ENCODE peak calls at places on chromosome 16, in nine cellular contexts. L is IMR-90, P is astrocyte of the cerebellum, I is spleen, B is activated B cell treated with CpG ODN at 0.5 μM for 24 hours, J is nephron progenitor cell, M is HFF-Myc, V is mesothelial cell of epicardium, U is fibroblast of mammary gland. H is an unnamed sample.
A peak's percentile ranks its signal among the peaks of the same experiment; 100 is the strongest.

GRCh38 chr16:24504467-24505345 is 34.7 kb upstream of the RBBP6 start:
- DNase-seq in V (peak; percentile 24), J (peak; percentile 65), U (peak; percentile 69), I (no peak), M (peak; percentile 32), B (peak; percentile 30), L (peak; percentile 50), P (peak; percentile 45), H (peak; percentile 40)

GRCh38 chr16:14456793-14457481 is 173.1 kb downstream of the PARN start:
- DNase-seq in V (no peak), I (no peak), L (peak; percentile 29), U (peak; percentile 16), B (no peak), M (no peak), P (peak; percentile 66), J (no peak), H (no peak)

GRCh38 chr16:67407176-67407787 is 9.0 kb downstream of the ZDHHC1 start:
- DNase-seq in B (no peak), U (peak; percentile 63), P (no peak), L (peak; percentile 42), V (no peak), M (no peak), I (no peak), J (no peak), H (no peak)

GRCh38 chr16:89132194-89133005 is 38.7 kb downstream of the ACSF3 start:
- DNase-seq in U (no peak), L (no peak), I (no peak), M (no peak), P (no peak), J (no peak), V (peak; percentile 9), B (no peak), H (no peak)

GRCh38 chr16:50441758-50442157 is 73.0 kb upstream of the BRD7 start:
- DNase-seq in M (no peak), V (no peak), I (no peak), U (no peak), P (no peak), J (no peak), B (no peak), L (no peak), H (no peak)

GRCh38 chr16:73147958-73148357 is 100.0 kb upstream of the ZFHX3 start:
- DNase-seq in M (no peak), U (no peak), I (no peak), J (no peak), P (no peak), V (no peak), L (no peak), B (no peak), H (no peak)

GRCh38 chr16:85246973-85247372 is 134.7 kb upstream of the CIBAR2 start:
- DNase-seq in B (no peak), U (no peak), J (no peak), L (no peak), V (no peak), P (no peak), M (no peak), I (no peak), H (no peak)

GRCh38 chr16:86961133-86961720 is 356.0 kb downstream of the C16orf95 start:
- DNase-seq in I (no peak), B (no peak), M (no peak), P (no peak), V (no peak), L (peak; percentile 72), U (peak; percentile 67), J (no peak), H (no peak)

GRCh38 chr16:11445486-11445885 is 100.2 kb downstream of the RMI2 start:
- DNase-seq in U (no peak), M (no peak), B (no peak), L (no peak), J (no peak), P (no peak), V (no peak), I (peak; percentile 62), H (no peak)

GRCh38 chr16:50323335-50324011 is 45.3 kb downstream of the BRD7 start:
- DNase-seq in M (peak; percentile 21), V (no peak), J (no peak), L (peak; percentile 56), P (no peak), B (no peak), I (peak; percentile 52), U (peak; percentile 76), H (no peak)

GRCh38 chr16:50708373-50709060 is 15.1 kb downstream of the NOD2 start:
- DNase-seq in B (no peak), J (no peak), U (no peak), V (no peak), I (no peak), M (no peak), P (no peak), L (no peak), H (no peak)

GRCh38 chr16:85525464-85526117 is 87.5 kb upstream of the GSE1 start:
- DNase-seq in U (no peak), P (no peak), V (no peak), I (no peak), B (no peak), M (no peak), L (no peak), J (no peak), H (no peak)

GRCh38 chr16:29192329-29193247 is 207.7 kb downstream of the LAT start:
- DNase-seq in V (no peak), M (no peak), P (no peak), L (no peak), J (no peak), B (peak; percentile 8), I (peak; percentile 61), U (no peak), H (no peak)
- TF ChIP-seq CTCF in V (no peak), M (no peak), P (no peak), L (no peak), J (no peak), B (no peak), I (no peak), U (peak; percentile 23), H (peak; percentile 13)

GRCh38 chr16:48235058-48235555 is 9.0 kb upstream of the LONP2 start:
- DNase-seq in I (no peak), V (no peak), J (no peak), U (no peak), L (no peak), P (no peak), M (no peak), B (no peak), H (no peak)

GRCh38 chr16:48235556-48236136 is 8.5 kb upstream of the LONP2 start:
- DNase-seq in M (no peak), J (no peak), I (no peak), L (peak; percentile 29), U (peak; percentile 61), V (no peak), B (no peak), P (no peak), H (no peak)

GRCh38 chr16:48234630-48235029 is 9.5 kb upstream of the LONP2 start:
- DNase-seq in I (no peak), U (no peak), M (no peak), J (no peak), L (no peak), B (no peak), V (no peak), P (no peak), H (no peak)

GRCh38 chr16:48232459-48233040 is 11.6 kb upstream of the LONP2 start:
- DNase-seq in J (no peak), B (no peak), L (peak; percentile 38), I (no peak), V (no peak), M (no peak), P (no peak), U (peak; percentile 37), H (no peak)

GRCh38 chr16:48231675-48232214 is 12.4 kb upstream of the LONP2 start:
- DNase-seq in B (no peak), M (no peak), U (peak; percentile 47), I (no peak), J (peak; percentile 28), V (no peak), L (peak; percentile 49), P (peak; percentile 4), H (no peak)
- TF ChIP-seq CTCF in B (no peak), M (peak; percentile 66), U (peak; percentile 56), I (no peak), J (peak; percentile 46), V (no peak), L (peak; percentile 63), P (peak; percentile 64), H (peak; percentile 50)

GRCh38 chr16:4499196-4499555 is 23.0 kb downstream of the HMOX2 start:
- DNase-seq in P (no peak), B (no peak), V (no peak), I (no peak), J (no peak), M (no peak), L (no peak), U (no peak), H (no peak)

GRCh38 chr16:4501071-4501478 is 24.9 kb downstream of the HMOX2 start:
- DNase-seq in I (no peak), B (no peak), U (peak; percentile 48), L (peak; percentile 50), P (peak; percentile 23), M (no peak), J (no peak), V (no peak), H (no peak)

GRCh38 chr16:4500283-4500682 is 24.1 kb downstream of the HMOX2 start:
- DNase-seq in B (no peak), M (peak; percentile 55), L (peak; percentile 88), J (no peak), P (peak; percentile 46), U (peak; percentile 85), V (no peak), I (no peak), H (no peak)

GRCh38 chr16:4496305-4496704 is 20.1 kb downstream of the HMOX2 start:
- DNase-seq in U (peak; percentile 73), P (no peak), V (no peak), B (no peak), J (no peak), I (no peak), L (peak; percentile 85), M (no peak), H (no peak)

GRCh38 chr16:4498546-4499195 is 22.5 kb downstream of the HMOX2 start:
- DNase-seq in B (no peak), M (no peak), U (no peak), I (no peak), V (no peak), L (no peak), J (no peak), P (no peak), H (no peak)
- TF ChIP-seq CTCF in B (no peak), M (no peak), U (no peak), I (no peak), V (no peak), L (no peak), J (no peak), P (no peak), H (no peak)

DNA sequence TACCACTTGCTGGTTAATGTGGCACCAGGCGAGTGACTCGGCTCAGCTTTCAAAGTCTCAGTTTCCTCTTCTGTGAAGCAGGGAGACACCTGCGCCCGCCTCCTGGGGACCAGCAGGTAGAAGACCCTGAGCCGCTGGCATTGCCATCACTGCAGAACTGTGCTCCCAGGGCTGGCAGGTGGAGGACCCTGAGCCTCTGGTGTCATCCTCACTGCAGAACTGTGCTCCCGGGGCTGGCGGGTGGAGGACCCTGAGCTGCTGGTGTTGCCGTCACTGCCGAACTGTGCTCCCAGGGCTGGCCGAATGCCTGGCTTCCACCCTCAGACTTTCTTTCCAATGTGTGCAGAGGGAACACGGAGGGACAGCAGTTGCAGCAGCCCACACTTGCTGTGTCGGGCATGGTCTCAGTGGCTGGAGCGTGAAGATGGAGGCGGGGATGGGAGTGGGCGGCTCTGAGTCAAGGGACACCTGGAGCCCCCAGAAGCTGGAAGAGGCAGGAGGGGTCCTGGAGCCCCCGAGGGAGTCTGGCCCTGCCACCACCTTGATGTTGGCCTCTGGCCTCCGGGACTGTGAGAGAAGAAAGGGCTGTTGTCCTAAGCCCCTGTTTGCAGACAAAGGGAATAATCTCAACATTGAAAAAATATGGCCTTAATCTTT is 75.8 kb upstream of the METTL9 start:
- DNase-seq in V (no peak), P (no peak), J (no peak), U (no peak), M (no peak), L (no peak), I (peak; percentile 80), B (no peak), H (no peak)
- TF ChIP-seq CTCF in V (no peak), P (no peak), J (no peak), U (no peak), M (no peak), L (no peak), I (no peak), B (no peak), H (no peak)

H was measured in progenitor cell of endocrine pancreas.